ENCODE peak calls at places on chromosomes 13 and 19, in four cellular contexts. One of them, this sample, is unnamed.

GRCh38 chr13:110593430-110594130 is 21.8 kb upstream of the NAXD start:
- DNase-seq in T-helper 9 cell: no peak
- DNase-seq in posterior vena cava: no peak
- DNase-seq in activated T-cell treated with anti-CD3 and anti-CD28 coated beads for 48 hours: no peak
- DNase-seq in this sample: no peak

GRCh38 chr13:23808803-23809202 is 80.4 kb downstream of the MIPEP start:
- DNase-seq in T-helper 9 cell: no peak
- DNase-seq in posterior vena cava: no peak
- DNase-seq in activated T-cell treated with anti-CD3 and anti-CD28 coated beads for 48 hours: no peak
- DNase-seq in this sample: no peak

GRCh38 chr19:41192574-41193419 is at the start of gene CYP2S1:
- DNase-seq in T-helper 9 cell: peak
- DNase-seq in posterior vena cava: no peak
- DNase-seq in activated T-cell treated with anti-CD3 and anti-CD28 coated beads for 48 hours: peak
- DNase-seq in this sample: no peak

GRCh38 chr19:33285441-33285927 is 16.9 kb downstream of the CEBPA start:
- DNase-seq in T-helper 9 cell: no peak
- DNase-seq in posterior vena cava: no peak
- DNase-seq in activated T-cell treated with anti-CD3 and anti-CD28 coated beads for 48 hours: no peak
- DNase-seq in this sample: no peak

GRCh38 chr19:35144600-35145436 is 1.8 kb downstream of the FXYD7 start:
- DNase-seq in T-helper 9 cell: no peak
- DNase-seq in posterior vena cava: no peak
- DNase-seq in activated T-cell treated with anti-CD3 and anti-CD28 coated beads for 48 hours: no peak
- DNase-seq in this sample: no peak

GRCh38 chr13:25132984-25133383 is 37.0 kb downstream of the PABPC3 start:
- DNase-seq in T-helper 9 cell: no peak
- DNase-seq in posterior vena cava: no peak
- DNase-seq in activated T-cell treated with anti-CD3 and anti-CD28 coated beads for 48 hours: no peak
- DNase-seq in this sample: no peak

GRCh38 chr13:88086577-88086976 is 415.4 kb downstream of the SLITRK5 start:
- DNase-seq in T-helper 9 cell: no peak
- DNase-seq in posterior vena cava: no peak
- DNase-seq in activated T-cell treated with anti-CD3 and anti-CD28 coated beads for 48 hours: no peak
- DNase-seq in this sample: no peak

GRCh38 chr13:74288361-74288911 is 154.2 kb upstream of the KLF12 start:
- DNase-seq in T-helper 9 cell: peak
- DNase-seq in posterior vena cava: no peak
- DNase-seq in activated T-cell treated with anti-CD3 and anti-CD28 coated beads for 48 hours: no peak
- DNase-seq in this sample: peak

GRCh38 chr13:74891610-74892009 is 590.4 kb downstream of the TBC1D4 start:
- DNase-seq in T-helper 9 cell: no peak
- DNase-seq in posterior vena cava: no peak
- DNase-seq in activated T-cell treated with anti-CD3 and anti-CD28 coated beads for 48 hours: no peak
- DNase-seq in this sample: no peak

GRCh38 chr19:15563325-15563794 is 51.7 kb upstream of the CYP4F8 start:
- DNase-seq in T-helper 9 cell: no peak
- DNase-seq in posterior vena cava: peak
- DNase-seq in activated T-cell treated with anti-CD3 and anti-CD28 coated beads for 48 hours: no peak
- DNase-seq in this sample: no peak

GRCh38 chr13:28954810-28955209 is 134.7 kb downstream of the MTUS2 start:
- DNase-seq in T-helper 9 cell: no peak
- DNase-seq in posterior vena cava: no peak
- DNase-seq in activated T-cell treated with anti-CD3 and anti-CD28 coated beads for 48 hours: no peak
- DNase-seq in this sample: no peak

GRCh38 chr13:113560645-113561416 is 23.7 kb upstream of the TFDP1 start:
- DNase-seq in T-helper 9 cell: no peak
- DNase-seq in posterior vena cava: peak
- DNase-seq in activated T-cell treated with anti-CD3 and anti-CD28 coated beads for 48 hours: no peak
- DNase-seq in this sample: peak

GRCh38 chr13:97254809-97255208 is 32.7 kb downstream of the MBNL2 start:
- DNase-seq in T-helper 9 cell: no peak
- DNase-seq in posterior vena cava: no peak
- DNase-seq in activated T-cell treated with anti-CD3 and anti-CD28 coated beads for 48 hours: no peak
- DNase-seq in this sample: no peak